ENCODE peak calls at places on chromosomes 5 and 9, in four cellular contexts. R, N, M and I are unnamed samples.

GRCh38 chr5:149724130-149724850 is 5.8 kb upstream of the PPARGC1B start:
- DNase-seq in R (no peak), N (peak), M (no peak), I (peak)

GRCh38 chr9:73200694-73201432 is 49.2 kb downstream of the ANXA1 start:
- DNase-seq in R (no peak), N (peak), M (no peak), I (peak)

GRCh38 chr9:95772320-95773060 is 103.0 kb upstream of the ERCC6L2 start:
- DNase-seq in R (no peak), N (no peak), M (no peak), I (no peak)

GRCh38 chr5:18281947-18282557 is 647.8 kb downstream of the TAF11L14 start:
- DNase-seq in R (no peak), N (no peak), M (peak), I (peak)

GRCh38 chr5:83924891-83925290 is 204.2 kb upstream of the HAPLN1 start:
- DNase-seq in R (no peak), N (no peak), M (no peak), I (no peak)

GRCh38 chr5:107413754-107414153 is 257.0 kb downstream of the EFNA5 start:
- DNase-seq in R (no peak), N (no peak), M (no peak), I (no peak)

GRCh38 chr5:122165574-122166021 is 36.3 kb downstream of the ZNF474 start:
- DNase-seq in R (no peak), N (no peak), M (no peak), I (no peak)

GRCh38 chr9:37390759-37391158 is 31.7 kb upstream of the GRHPR start:
- DNase-seq in R (no peak), N (peak), M (no peak), I (peak)

GRCh38 chr5:159669559-159669958 is 246.7 kb upstream of the ADRA1B start:
- DNase-seq in R (no peak), N (peak), M (no peak), I (peak)

GRCh38 chr5:172123269-172123692 is 64.7 kb downstream of the STK10 start:
- DNase-seq in R (peak), N (no peak), M (peak), I (peak)

GRCh38 chr9:21974542-21975409 is 19.4 kb downstream of the CDKN2A start:
- DNase-seq in R (no peak), N (no peak), M (peak), I (no peak)

GRCh38 chr9:124455820-124456219 is 5.6 kb downstream of the ADGRD2 start:
- DNase-seq in R (no peak), N (no peak), M (no peak), I (no peak)

GRCh38 chr9:108535526-108535925 is 320.3 kb downstream of the ACTL7B start:
- DNase-seq in R (no peak), N (no peak), M (no peak), I (peak)

GRCh38 chr9:17004500-17004899 is 130.3 kb upstream of the CNTLN start:
- DNase-seq in R (no peak), N (no peak), M (no peak), I (no peak)

GRCh38 chr9:132486706-132487350 is 76.8 kb downstream of the CFAP77 start:
- DNase-seq in R (no peak), N (no peak), M (no peak), I (no peak)

GRCh38 chr5:56078675-56079500 is 84.1 kb upstream of the IL6ST start:
- DNase-seq in R (no peak), N (no peak), M (no peak), I (no peak)

GRCh38 chr5:135246923-135247795 is 151.9 kb downstream of the MACROH2A1 start:
- DNase-seq in R (no peak), N (no peak), M (peak), I (peak)

GRCh38 chr5:131475416-131476045 is 159.5 kb downstream of the RAPGEF6 start:
- DNase-seq in R (no peak), N (no peak), M (no peak), I (no peak)

GRCh38 chr5:149069711-149070110 is 6.8 kb upstream of the SH3TC2 start:
- DNase-seq in R (no peak), N (no peak), M (no peak), I (no peak)

GRCh38 chr5:179146277-179146676 is 86.1 kb downstream of the ZNF354C start:
- DNase-seq in R (peak), N (no peak), M (no peak), I (no peak)

GRCh38 chr5:113219695-113220094 is 215.1 kb downstream of the TSSK1B start:
- DNase-seq in R (no peak), N (no peak), M (no peak), I (no peak)

GRCh38 chr5:174589599-174589998 is 134.8 kb upstream of the MSX2 start:
- DNase-seq in R (no peak), N (peak), M (no peak), I (no peak)

GRCh38 chr9:8643464-8643863 is 843.9 kb upstream of the DMAC1 start:
- DNase-seq in R (peak), N (no peak), M (no peak), I (no peak)

GRCh38 chr9:123776856-123777560 is 152.9 kb downstream of the DENND1A start:
- DNase-seq in R (no peak), N (no peak), M (no peak), I (no peak)

GRCh38 chr5:15021286-15022046 is 149.9 kb upstream of the ANKH start:
- DNase-seq in R (no peak), N (peak), M (no peak), I (no peak)

GRCh38 chr9:113993838-113994540 is 84.1 kb downstream of the AMBP start:
- DNase-seq in R (peak), N (peak), M (peak), I (peak)